ENCODE peak calls at places on chromosomes 11 and 22, in five cellular contexts. Q, V, T, B and K are unnamed samples.

GRCh38 chr22:48491451-48491941 is 1336.2 kb downstream of the BRD1 start:
- DNase-seq in Q (peak), V (no peak), T (no peak), B (no peak), K (peak)

GRCh38 chr11:85823816-85824215 is 12.9 kb upstream of the SYTL2 start:
- DNase-seq in Q (no peak), V (peak), T (no peak), B (no peak), K (no peak)

GRCh38 chr11:122215244-122215992 is 99.4 kb upstream of the BLID start:
- DNase-seq in Q (peak), V (peak), T (peak), B (peak), K (peak)

GRCh38 chr11:60376601-60377000 is 1.7 kb upstream of the MS4A7 start:
- DNase-seq in Q (no peak), V (no peak), T (no peak), B (no peak), K (no peak)

GRCh38 chr22:42366815-42367581 is 65.2 kb downstream of the NFAM1 start:
- DNase-seq in Q (no peak), V (no peak), T (no peak), B (no peak), K (no peak)

GRCh38 chr11:6736495-6737121 is 35.2 kb downstream of the OR2AG2 start:
- DNase-seq in Q (no peak), V (no peak), T (no peak), B (no peak), K (no peak)

GRCh38 chr11:130609121-130610035 is 160.9 kb downstream of the ADAMTS15 start:
- DNase-seq in Q (peak), V (no peak), T (no peak), B (no peak), K (peak)

GRCh38 chr11:94493146-94493442 is 550 bp downstream of the MRE11 start:
- DNase-seq in Q (no peak), V (no peak), T (no peak), B (no peak), K (no peak)

GRCh38 chr11:57432017-57432590 is 5.2 kb upstream of the SLC43A3 start:
- DNase-seq in Q (no peak), V (no peak), T (no peak), B (no peak), K (no peak)

GRCh38 chr11:45485070-45485716 is 180.2 kb downstream of the CHST1 start:
- DNase-seq in Q (peak), V (no peak), T (no peak), B (no peak), K (no peak)

GRCh38 chr11:32391965-32392553 is 43.3 kb downstream of the WT1 start:
- DNase-seq in Q (no peak), V (peak), T (no peak), B (no peak), K (no peak)

GRCh38 chr11:95485115-95485900 is 254.3 kb upstream of the SESN3 start:
- DNase-seq in Q (no peak), V (no peak), T (no peak), B (no peak), K (no peak)

GRCh38 chr11:114738954-114739353 is 60.6 kb downstream of the NXPE2 start:
- DNase-seq in Q (peak), V (peak), T (peak), B (peak), K (peak)

GRCh38 chr22:38817196-38817595 is 23.3 kb upstream of the DNAL4 start:
- DNase-seq in Q (no peak), V (no peak), T (no peak), B (no peak), K (no peak)

GRCh38 chr11:17531818-17532131 is 12.4 kb downstream of the USH1C start:
- DNase-seq in Q (no peak), V (peak), T (no peak), B (no peak), K (no peak)

GRCh38 chr11:44095506-44096359 is at the start of gene EXT2:
- DNase-seq in Q (peak), V (peak), T (peak), B (peak), K (peak)

GRCh38 chr11:109695696-109696095 is 273.7 kb downstream of the C11orf87 start:
- DNase-seq in Q (no peak), V (peak), T (no peak), B (no peak), K (no peak)

GRCh38 chr22:35437038-35437437 is 37.1 kb downstream of the MCM5 start:
- DNase-seq in Q (peak), V (no peak), T (no peak), B (peak), K (peak)

GRCh38 chr22:49753961-49754673 is 73.6 kb downstream of the BRD1 start:
- DNase-seq in Q (no peak), V (no peak), T (no peak), B (no peak), K (peak)

GRCh38 chr11:65487467-65488272 is 11.2 kb upstream of the MALAT1 start:
- DNase-seq in Q (peak), V (peak), T (peak), B (peak), K (peak)

GRCh38 chr11:45294499-45294898 is 8.4 kb upstream of the SYT13 start:
- DNase-seq in Q (no peak), V (no peak), T (no peak), B (no peak), K (no peak)

GRCh38 chr11:111665779-111666178 is 63.5 kb downstream of the SIK2 start:
- DNase-seq in Q (peak), V (peak), T (peak), B (no peak), K (no peak)

GRCh38 chr11:29249713-29250112 is 767.1 kb downstream of the KCNA4 start:
- DNase-seq in Q (no peak), V (no peak), T (no peak), B (no peak), K (no peak)

GRCh38 chr11:69218271-69218682 is 62.5 kb downstream of the SMIM38 start:
- DNase-seq in Q (no peak), V (peak), T (no peak), B (peak), K (peak)

GRCh38 chr11:23311986-23312940 is 452.0 kb upstream of the CCDC179 start:
- DNase-seq in Q (peak), V (peak), T (no peak), B (no peak), K (no peak)

GRCh38 chr11:66951135-66951534 is 7.0 kb downstream of the PC start:
- DNase-seq in Q (peak), V (no peak), T (no peak), B (peak), K (peak)

GRCh38 chr11:71466358-71466757 is 13.4 kb downstream of the NADSYN1 start:
- DNase-seq in Q (no peak), V (no peak), T (no peak), B (no peak), K (no peak)

GRCh38 chr11:79098096-79098495 is 342.7 kb downstream of the TENM4 start:
- DNase-seq in Q (peak), V (no peak), T (no peak), B (no peak), K (no peak)

GRCh38 chr11:66495401-66495844 is 15.0 kb upstream of the BBS1 start:
- DNase-seq in Q (no peak), V (no peak), T (no peak), B (peak), K (peak)

GRCh38 chr11:133072366-133072765 is 459.9 kb downstream of the OPCML start:
- DNase-seq in Q (no peak), V (no peak), T (no peak), B (no peak), K (no peak)

GRCh38 chr22:26194877-26195276 is 25.6 kb downstream of the SEZ6L start:
- DNase-seq in Q (no peak), V (no peak), T (no peak), B (no peak), K (no peak)

GRCh38 chr11:72216638-72217037 is at the start of gene FOLR2:
- DNase-seq in Q (no peak), V (no peak), T (no peak), B (peak), K (no peak)

DNA sequence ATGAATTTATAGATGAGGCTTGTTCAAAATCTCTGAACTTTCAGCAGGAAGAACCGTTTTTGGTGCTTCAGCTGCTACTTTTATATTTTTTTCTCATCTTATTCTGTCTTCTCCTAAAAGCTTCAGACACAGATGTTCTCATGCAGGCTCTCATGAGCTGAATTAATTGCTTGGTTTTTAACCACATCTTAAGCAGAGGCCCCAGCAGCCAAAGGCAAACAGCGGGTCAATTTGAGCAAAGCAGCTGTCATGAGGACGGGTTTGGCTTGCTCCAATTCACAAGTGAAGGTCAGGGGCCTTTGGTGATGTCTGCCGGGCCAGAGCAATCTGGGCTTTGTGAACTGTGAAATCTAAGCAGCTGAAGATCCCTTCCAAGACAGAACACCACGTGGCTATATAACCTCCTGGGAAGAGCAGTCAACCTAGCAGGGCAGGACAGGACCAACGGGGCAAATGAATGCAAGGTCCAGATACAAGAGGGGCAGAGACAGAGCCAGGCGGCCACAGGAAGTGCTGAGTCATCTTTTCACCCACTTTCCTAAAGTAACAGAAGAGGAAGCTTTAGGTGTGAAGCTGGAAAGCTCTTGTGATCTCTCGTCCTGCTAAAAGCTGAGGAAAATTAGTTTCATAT is 187.3 kb upstream of the B3GAT1 start:
- DNase-seq in Q (peak), V (no peak), T (no peak), B (peak), K (peak)
- H3K4me2 ChIP-seq in Q (no peak), V (no peak), T (no peak), B (no peak), K (no peak)

DNA sequence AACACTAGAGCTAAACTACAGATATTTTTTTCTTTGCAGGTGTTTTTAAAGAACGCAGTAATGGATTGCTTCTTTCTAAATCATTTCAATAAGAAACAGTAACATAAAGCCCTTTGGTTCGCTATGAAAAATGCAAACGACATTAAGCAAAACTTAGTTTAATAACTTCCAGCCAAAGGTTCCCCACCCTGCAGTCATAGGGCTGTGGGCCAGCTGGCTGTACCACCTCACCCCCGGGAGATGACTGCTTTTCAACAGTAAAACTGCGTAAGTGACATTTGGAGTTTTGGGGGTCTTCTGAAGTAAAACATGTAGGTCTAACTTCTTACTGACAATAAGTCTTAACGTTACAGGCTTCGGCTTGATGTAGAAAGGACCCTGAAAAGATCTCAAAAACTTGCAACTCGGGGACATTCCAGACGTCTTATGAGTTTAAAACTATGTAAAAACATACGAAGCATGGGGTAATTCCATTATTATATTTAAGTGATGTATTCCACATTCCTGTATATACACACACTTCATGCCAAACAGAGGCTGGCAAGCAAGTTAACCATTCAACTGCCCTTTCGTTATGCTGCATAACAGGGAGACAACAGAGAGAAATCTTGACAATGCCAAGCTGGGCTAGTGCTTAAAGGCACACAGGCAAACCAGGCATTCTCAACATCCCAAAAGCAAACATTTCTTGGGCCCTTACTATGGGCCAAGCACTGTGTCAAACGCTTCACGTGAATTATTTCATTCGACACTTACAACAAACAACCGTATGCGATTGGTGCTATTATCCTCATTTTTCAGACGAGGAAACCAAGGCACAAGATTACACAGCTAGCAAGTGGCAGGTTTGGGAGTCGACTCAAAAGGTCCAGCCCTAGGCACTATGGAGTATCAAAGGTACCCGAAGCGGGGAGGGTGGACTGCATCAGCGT is 1.2 kb downstream of the MRTFA start:
- DNase-seq in Q (no peak), V (peak), T (no peak), B (no peak), K (no peak)
- H2AK5ac ChIP-seq in Q (no peak), V (peak), T (no peak), B (no peak), K (no peak)

GRCh38 chr22:32475428-32476010 is 908 bp downstream of the FBXO7 start:
- DNase-seq in Q (peak), V (no peak), T (peak), B (peak), K (peak)
- H3K4ac ChIP-seq in Q (peak), V (peak), T (no peak), B (peak), K (no peak)

GRCh38 chr22:31846161-31847115 is 92.6 kb downstream of the DEPDC5 start:
- DNase-seq in Q (peak), V (peak), T (no peak), B (no peak), K (no peak)
- H3K4me2 ChIP-seq in Q (no peak), V (no peak), T (no peak), B (no peak), K (no peak)

GRCh38 chr11:73230276-73230875 is 12.3 kb downstream of the P2RY2 start:
- DNase-seq in Q (no peak), V (no peak), T (no peak), B (no peak), K (no peak)
- H2AK5ac ChIP-seq in Q (no peak), V (peak), T (peak), B (no peak), K (no peak)